ENCODE peak calls at places on chromosomes 3 and 15, in nine cellular contexts. One of them, this sample, is unnamed.

GRCh38 chr3:46095307-46095706 is 68.0 kb upstream of the XCR1 start:
- DNase-seq in fibroblast of lung: no peak
- DNase-seq in PC-3: no peak
- DNase-seq in heart left ventricle: no peak
- DNase-seq in uterus: no peak
- DNase-seq in cardiac muscle cell: no peak
- DNase-seq in psoas muscle: no peak
- DNase-seq in Peyer's patch: peak; percentile 50
- DNase-seq in endothelial cell of umbilical vein: no peak
- DNase-seq in this sample: no peak

GRCh38 chr3:71103430-71103881 is 480.1 kb downstream of the FOXP1 start:
- DNase-seq in heart left ventricle: peak; percentile 67
- DNase-seq in psoas muscle: peak; percentile 47
- DNase-seq in PC-3: peak; percentile 79
- DNase-seq in cardiac muscle cell: peak; percentile 79
- DNase-seq in endothelial cell of umbilical vein: peak; percentile 94
- DNase-seq in uterus: peak; percentile 53
- DNase-seq in Peyer's patch: no peak
- DNase-seq in fibroblast of lung: peak; percentile 86
- DNase-seq in this sample: no peak

GRCh38 chr3:192957441-192957951 is 39.8 kb upstream of the MB21D2 start:
- DNase-seq in PC-3: peak; percentile 74
- DNase-seq in Peyer's patch: no peak
- DNase-seq in heart left ventricle: peak; percentile 60
- DNase-seq in uterus: peak; percentile 37
- DNase-seq in fibroblast of lung: peak; percentile 98
- DNase-seq in endothelial cell of umbilical vein: peak; percentile 90
- DNase-seq in psoas muscle: peak; percentile 33
- DNase-seq in cardiac muscle cell: peak; percentile 99
- DNase-seq in this sample: no peak

GRCh38 chr15:68584704-68585573 is 6.1 kb downstream of the CORO2B start:
- DNase-seq in PC-3: no peak
- DNase-seq in cardiac muscle cell: no peak
- DNase-seq in psoas muscle: no peak
- DNase-seq in Peyer's patch: no peak
- DNase-seq in endothelial cell of umbilical vein: no peak
- DNase-seq in heart left ventricle: no peak
- DNase-seq in uterus: no peak
- DNase-seq in fibroblast of lung: no peak
- DNase-seq in this sample: no peak

GRCh38 chr3:99439892-99440291 is 198.5 kb upstream of the COL8A1 start:
- DNase-seq in Peyer's patch: no peak
- DNase-seq in PC-3: no peak
- DNase-seq in uterus: no peak
- DNase-seq in fibroblast of lung: no peak
- DNase-seq in heart left ventricle: no peak
- DNase-seq in psoas muscle: no peak
- DNase-seq in cardiac muscle cell: peak; percentile 40
- DNase-seq in endothelial cell of umbilical vein: no peak
- DNase-seq in this sample: no peak

GRCh38 chr15:38996111-38996541 is 431.5 kb upstream of the RASGRP1 start:
- DNase-seq in heart left ventricle: no peak
- DNase-seq in uterus: no peak
- DNase-seq in PC-3: peak; percentile 81
- DNase-seq in endothelial cell of umbilical vein: peak; percentile 96
- DNase-seq in Peyer's patch: no peak
- DNase-seq in psoas muscle: no peak
- DNase-seq in cardiac muscle cell: peak; percentile 90
- DNase-seq in fibroblast of lung: peak; percentile 85
- DNase-seq in this sample: no peak

GRCh38 chr15:60936186-60936585 is 292.9 kb downstream of the RORA start:
- DNase-seq in psoas muscle: no peak
- DNase-seq in endothelial cell of umbilical vein: no peak
- DNase-seq in fibroblast of lung: no peak
- DNase-seq in Peyer's patch: no peak
- DNase-seq in uterus: no peak
- DNase-seq in PC-3: no peak
- DNase-seq in heart left ventricle: no peak
- DNase-seq in cardiac muscle cell: no peak
- DNase-seq in this sample: no peak

GRCh38 chr15:77907824-77908751 is 169.4 kb downstream of the TBC1D2B start:
- DNase-seq in Peyer's patch: peak; percentile 52
- DNase-seq in psoas muscle: no peak
- DNase-seq in fibroblast of lung: peak; percentile 46
- DNase-seq in PC-3: peak; percentile 60
- DNase-seq in uterus: no peak
- DNase-seq in endothelial cell of umbilical vein: no peak
- DNase-seq in heart left ventricle: no peak
- DNase-seq in cardiac muscle cell: peak; percentile 71
- DNase-seq in this sample: peak; percentile 77

GRCh38 chr15:60831540-60831939 is 352.6 kb upstream of the ICE2 start:
- DNase-seq in endothelial cell of umbilical vein: no peak
- DNase-seq in Peyer's patch: no peak
- DNase-seq in psoas muscle: no peak
- DNase-seq in cardiac muscle cell: no peak
- DNase-seq in uterus: no peak
- DNase-seq in fibroblast of lung: no peak
- DNase-seq in PC-3: no peak
- DNase-seq in heart left ventricle: no peak
- DNase-seq in this sample: no peak

GRCh38 chr3:59150039-59150438 is 100.2 kb upstream of the CFAP20DC start:
- DNase-seq in psoas muscle: no peak
- DNase-seq in PC-3: no peak
- DNase-seq in cardiac muscle cell: no peak
- DNase-seq in uterus: no peak
- DNase-seq in endothelial cell of umbilical vein: no peak
- DNase-seq in Peyer's patch: no peak
- DNase-seq in fibroblast of lung: no peak
- DNase-seq in heart left ventricle: no peak
- DNase-seq in this sample: no peak

GRCh38 chr3:68033850-68034249 is 379.4 kb upstream of the SUCLG2 start:
- DNase-seq in fibroblast of lung: no peak
- DNase-seq in heart left ventricle: no peak
- DNase-seq in psoas muscle: no peak
- DNase-seq in cardiac muscle cell: no peak
- DNase-seq in PC-3: no peak
- DNase-seq in uterus: no peak
- DNase-seq in endothelial cell of umbilical vein: no peak
- DNase-seq in Peyer's patch: no peak
- DNase-seq in this sample: no peak

GRCh38 chr3:145094355-145094941 is 1066.5 kb downstream of the PLOD2 start:
- DNase-seq in Peyer's patch: no peak
- DNase-seq in cardiac muscle cell: peak; percentile 83
- DNase-seq in psoas muscle: no peak
- DNase-seq in heart left ventricle: no peak
- DNase-seq in uterus: no peak
- DNase-seq in fibroblast of lung: peak; percentile 84
- DNase-seq in PC-3: peak; percentile 55
- DNase-seq in endothelial cell of umbilical vein: peak; percentile 82
- DNase-seq in this sample: peak; percentile 7

GRCh38 chr15:100115711-100116090 is 226.1 kb downstream of the ADAMTS17 start:
- DNase-seq in heart left ventricle: peak; percentile 62
- DNase-seq in PC-3: peak; percentile 82
- DNase-seq in endothelial cell of umbilical vein: no peak
- DNase-seq in psoas muscle: peak; percentile 45
- DNase-seq in Peyer's patch: no peak
- DNase-seq in uterus: peak; percentile 45
- DNase-seq in cardiac muscle cell: peak; percentile 80
- DNase-seq in fibroblast of lung: peak; percentile 63
- DNase-seq in this sample: no peak

GRCh38 chr3:68089572-68089991 is 435.2 kb upstream of the SUCLG2 start:
- DNase-seq in Peyer's patch: no peak
- DNase-seq in fibroblast of lung: peak; percentile 0
- DNase-seq in uterus: no peak
- DNase-seq in endothelial cell of umbilical vein: no peak
- DNase-seq in cardiac muscle cell: no peak
- DNase-seq in psoas muscle: no peak
- DNase-seq in PC-3: peak; percentile 1
- DNase-seq in heart left ventricle: no peak
- DNase-seq in this sample: no peak

GRCh38 chr3:30720586-30721313 is 114.3 kb downstream of the TGFBR2 start:
- DNase-seq in Peyer's patch: no peak
- DNase-seq in heart left ventricle: no peak
- DNase-seq in endothelial cell of umbilical vein: peak; percentile 71
- DNase-seq in fibroblast of lung: peak; percentile 83
- DNase-seq in cardiac muscle cell: no peak
- DNase-seq in PC-3: peak; percentile 97
- DNase-seq in psoas muscle: no peak
- DNase-seq in uterus: no peak
- DNase-seq in this sample: no peak

GRCh38 chr15:57158589-57158988 is 217.7 kb upstream of the CGNL1 start:
- DNase-seq in heart left ventricle: peak; percentile 39
- DNase-seq in fibroblast of lung: no peak
- DNase-seq in PC-3: peak; percentile 61
- DNase-seq in psoas muscle: no peak
- DNase-seq in uterus: no peak
- DNase-seq in endothelial cell of umbilical vein: peak; percentile 78
- DNase-seq in cardiac muscle cell: peak; percentile 39
- DNase-seq in Peyer's patch: no peak
- DNase-seq in this sample: no peak

GRCh38 chr3:23114479-23114878 is 88.6 kb upstream of the UBE2E2 start:
- DNase-seq in uterus: no peak
- DNase-seq in fibroblast of lung: peak; percentile 36
- DNase-seq in cardiac muscle cell: peak; percentile 11
- DNase-seq in Peyer's patch: no peak
- DNase-seq in endothelial cell of umbilical vein: no peak
- DNase-seq in PC-3: peak; percentile 3
- DNase-seq in heart left ventricle: no peak
- DNase-seq in psoas muscle: no peak
- DNase-seq in this sample: no peak

GRCh38 chr15:62758126-62758951 is 284.2 kb upstream of the TPM1 start:
- DNase-seq in psoas muscle: peak; percentile 46
- DNase-seq in heart left ventricle: no peak
- DNase-seq in Peyer's patch: no peak
- DNase-seq in fibroblast of lung: peak; percentile 85
- DNase-seq in cardiac muscle cell: peak; percentile 93
- DNase-seq in endothelial cell of umbilical vein: peak; percentile 38
- DNase-seq in PC-3: peak; percentile 67
- DNase-seq in uterus: peak; percentile 51
- DNase-seq in this sample: no peak
- H3K4me3 ChIP-seq in psoas muscle: no peak overlapping the region
- H3K4me3 ChIP-seq in heart left ventricle: no peak overlapping the region
- H3K4me3 ChIP-seq in Peyer's patch: no peak overlapping the region
- H3K4me3 ChIP-seq in fibroblast of lung: no peak overlapping the region
- H3K4me3 ChIP-seq in cardiac muscle cell: no peak overlapping the region
- H3K4me3 ChIP-seq in endothelial cell of umbilical vein: no peak overlapping the region
- H3K4me3 ChIP-seq in PC-3: peak overlapping the region; percentile 12
- H3K4me3 ChIP-seq in uterus: no peak overlapping the region
- H3K4me3 ChIP-seq in this sample: no peak overlapping the region

DNA sequence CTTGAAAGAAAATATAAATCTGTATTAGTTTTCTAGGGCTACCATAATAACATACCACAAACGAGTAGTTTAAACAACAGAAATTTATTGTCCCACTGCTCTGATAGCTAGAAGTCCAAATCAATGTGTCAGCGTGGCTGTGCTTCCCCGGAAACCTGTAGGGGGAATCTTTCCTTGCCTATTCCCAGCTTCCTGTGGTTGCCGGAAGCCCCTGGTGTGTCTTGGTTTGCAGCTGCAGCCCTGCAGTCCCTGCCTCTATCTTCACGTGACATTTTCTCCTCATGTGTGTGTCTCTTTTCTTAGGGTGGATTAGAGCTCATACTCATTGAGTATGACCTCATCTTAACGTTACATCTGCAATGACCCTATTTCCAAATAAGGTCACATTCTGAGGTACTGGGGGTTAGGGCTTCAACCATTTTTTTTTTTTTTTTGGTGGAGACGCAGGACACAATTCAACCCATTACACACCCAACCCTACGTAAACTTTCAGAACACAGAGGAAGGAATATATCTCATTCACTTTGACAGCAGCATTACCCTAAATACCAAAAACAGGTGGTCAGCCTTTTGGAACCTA is 88.8 kb downstream of the RYK start:
- DNase-seq in fibroblast of lung: no peak
- DNase-seq in psoas muscle: no peak
- DNase-seq in uterus: no peak
- DNase-seq in endothelial cell of umbilical vein: no peak
- DNase-seq in Peyer's patch: no peak
- DNase-seq in PC-3: no peak
- DNase-seq in heart left ventricle: no peak
- DNase-seq in cardiac muscle cell: no peak
- DNase-seq in this sample: peak; percentile 21
- TF ChIP-seq CTCF in fibroblast of lung: no peak
- TF ChIP-seq CTCF in psoas muscle: no peak
- TF ChIP-seq CTCF in uterus: no peak
- TF ChIP-seq CTCF in endothelial cell of umbilical vein: no peak
- TF ChIP-seq CTCF in Peyer's patch: no peak
- TF ChIP-seq CTCF in PC-3: no peak
- TF ChIP-seq CTCF in heart left ventricle: no peak
- TF ChIP-seq CTCF in cardiac muscle cell: no peak
- TF ChIP-seq CTCF in this sample: peak; percentile 23

GRCh38 chr15:85531083-85531482 is 150.7 kb downstream of the AKAP13 start:
- DNase-seq in endothelial cell of umbilical vein: no peak
- DNase-seq in psoas muscle: no peak
- DNase-seq in fibroblast of lung: no peak
- DNase-seq in PC-3: no peak
- DNase-seq in heart left ventricle: no peak
- DNase-seq in cardiac muscle cell: peak; percentile 35
- DNase-seq in uterus: no peak
- DNase-seq in Peyer's patch: no peak
- DNase-seq in this sample: no peak
- H3K4me1 ChIP-seq in endothelial cell of umbilical vein: peaks cover 13% of the 10 kb centered on the region
- H3K4me1 ChIP-seq in psoas muscle: peaks cover 3% of the 10 kb centered on the region
- H3K4me1 ChIP-seq in fibroblast of lung: peaks cover 4% of the 10 kb centered on the region
- H3K4me1 ChIP-seq in PC-3: no peaks in the 10 kb centered on the region
- H3K4me1 ChIP-seq in heart left ventricle: peaks cover 17% of the 10 kb centered on the region
- H3K4me1 ChIP-seq in cardiac muscle cell: peaks cover 11% of the 10 kb centered on the region
- H3K4me1 ChIP-seq in uterus: peaks cover 7% of the 10 kb centered on the region
- H3K4me1 ChIP-seq in Peyer's patch: peaks cover 15% of the 10 kb centered on the region
- H3K4me1 ChIP-seq in this sample: no peaks in the 10 kb centered on the region

GRCh38 chr3:194253270-194253669 is 97.9 kb downstream of the CPN2 start:
- DNase-seq in cardiac muscle cell: no peak
- DNase-seq in psoas muscle: no peak
- DNase-seq in heart left ventricle: no peak
- DNase-seq in endothelial cell of umbilical vein: no peak
- DNase-seq in fibroblast of lung: no peak
- DNase-seq in uterus: no peak
- DNase-seq in Peyer's patch: no peak
- DNase-seq in PC-3: no peak
- DNase-seq in this sample: no peak

GRCh38 chr3:194256040-194256945 is 94.8 kb downstream of the CPN2 start:
- DNase-seq in PC-3: no peak
- DNase-seq in fibroblast of lung: no peak
- DNase-seq in Peyer's patch: no peak
- DNase-seq in heart left ventricle: peak; percentile 17
- DNase-seq in psoas muscle: no peak
- DNase-seq in endothelial cell of umbilical vein: no peak
- DNase-seq in cardiac muscle cell: no peak
- DNase-seq in uterus: no peak
- DNase-seq in this sample: no peak

GRCh38 chr3:194254032-194254431 is 97.1 kb downstream of the CPN2 start:
- DNase-seq in cardiac muscle cell: no peak
- DNase-seq in heart left ventricle: no peak
- DNase-seq in PC-3: no peak
- DNase-seq in uterus: no peak
- DNase-seq in fibroblast of lung: no peak
- DNase-seq in Peyer's patch: no peak
- DNase-seq in endothelial cell of umbilical vein: no peak
- DNase-seq in psoas muscle: no peak
- DNase-seq in this sample: no peak

GRCh38 chr3:194257030-194257657 is 94.0 kb downstream of the CPN2 start:
- DNase-seq in Peyer's patch: no peak
- DNase-seq in PC-3: no peak
- DNase-seq in heart left ventricle: peak; percentile 16
- DNase-seq in cardiac muscle cell: no peak
- DNase-seq in psoas muscle: no peak
- DNase-seq in fibroblast of lung: no peak
- DNase-seq in endothelial cell of umbilical vein: no peak
- DNase-seq in uterus: no peak
- DNase-seq in this sample: no peak

GRCh38 chr3:194255252-194256039 is 95.7 kb downstream of the CPN2 start:
- DNase-seq in fibroblast of lung: no peak
- DNase-seq in uterus: peak; percentile 63
- DNase-seq in Peyer's patch: peak; percentile 58
- DNase-seq in cardiac muscle cell: peak; percentile 70
- DNase-seq in endothelial cell of umbilical vein: peak; percentile 94
- DNase-seq in psoas muscle: peak; percentile 62
- DNase-seq in PC-3: no peak
- DNase-seq in heart left ventricle: peak; percentile 86
- DNase-seq in this sample: no peak
- H3K4me3 ChIP-seq in fibroblast of lung: no peak overlapping the region
- H3K4me3 ChIP-seq in uterus: no peak overlapping the region
- H3K4me3 ChIP-seq in Peyer's patch: peak overlapping the region; percentile 7
- H3K4me3 ChIP-seq in cardiac muscle cell: no peak overlapping the region
- H3K4me3 ChIP-seq in endothelial cell of umbilical vein: no peak overlapping the region
- H3K4me3 ChIP-seq in psoas muscle: no peak overlapping the region
- H3K4me3 ChIP-seq in PC-3: no peak overlapping the region
- H3K4me3 ChIP-seq in heart left ventricle: no peak overlapping the region
- H3K4me3 ChIP-seq in this sample: no peak overlapping the region

This sample was measured in Caco-2.